ENCODE peak calls at places on chromosomes 12 and 14, in seven cellular contexts. N, P, U, E, X, H and K are unnamed samples.

GRCh38 chr12:6961278-6961694 is 9.2 kb downstream of the PHB2 start:
- DNase-seq in P (no peak), H (peak; percentile 78), U (peak; percentile 62), N (peak; percentile 83), X (peak; percentile 65), E (peak; percentile 69), K (no peak)

GRCh38 chr12:3200032-3200617 is 122.9 kb downstream of the TSPAN9 start:
- DNase-seq in H (no peak), P (no peak), X (no peak), N (no peak), U (no peak), E (peak; percentile 72), K (no peak)

GRCh38 chr12:19624401-19624930 is 185.2 kb downstream of the AEBP2 start:
- DNase-seq in H (no peak), N (no peak), P (no peak), E (no peak), X (no peak), U (no peak), K (no peak)

GRCh38 chr14:99275222-99275584 is 3.2 kb upstream of the BCL11B start:
- DNase-seq in X (no peak), U (no peak), N (no peak), P (no peak), E (no peak), H (no peak), K (no peak)

GRCh38 chr14:35083530-35084150 is 37.6 kb downstream of the FAM177A1 start:
- DNase-seq in N (no peak), E (no peak), U (no peak), H (no peak), X (no peak), P (no peak), K (no peak)

GRCh38 chr12:130083002-130083401 is 79.3 kb upstream of the FZD10 start:
- DNase-seq in X (no peak), E (no peak), U (no peak), P (no peak), N (peak; percentile 39), H (no peak), K (no peak)

GRCh38 chr12:2251485-2252179 is 198.8 kb downstream of the CACNA1C start:
- DNase-seq in P (no peak), U (no peak), X (no peak), H (no peak), N (no peak), E (no peak), K (no peak)

GRCh38 chr14:96409701-96410100 is 17.8 kb downstream of the AK7 start:
- DNase-seq in H (no peak), U (no peak), P (no peak), X (no peak), E (no peak), N (peak; percentile 6), K (no peak)

GRCh38 chr12:110105961-110106540 is 18.1 kb upstream of the IFT81 start:
- DNase-seq in P (no peak), E (no peak), N (no peak), H (no peak), X (no peak), U (no peak), K (no peak)

GRCh38 chr12:114981036-114981435 is 297.1 kb upstream of the TBX3 start:
- DNase-seq in E (no peak), U (no peak), P (no peak), H (no peak), N (no peak), X (no peak), K (no peak)

GRCh38 chr14:22524105-22524783 is 64.8 kb downstream of the DAD1 start:
- DNase-seq in H (no peak), U (no peak), E (no peak), X (no peak), N (no peak), P (no peak), K (no peak)

GRCh38 chr12:730550-730949 is 21.8 kb upstream of the WNK1 start:
- DNase-seq in U (no peak), X (no peak), E (no peak), N (no peak), H (no peak), P (no peak), K (no peak)

GRCh38 chr12:67415473-67415872 is 146.3 kb downstream of the CAND1 start:
- DNase-seq in X (no peak), N (peak; percentile 30), E (no peak), H (no peak), P (peak; percentile 51), U (no peak), K (peak; percentile 61)

GRCh38 chr12:6962285-6963015 is 8.0 kb downstream of the PHB2 start:
- DNase-seq in E (peak; percentile 31), P (no peak), X (no peak), H (no peak), N (no peak), U (peak; percentile 86), K (no peak)

GRCh38 chr12:58414398-58414871 is 473.1 kb downstream of the ATP23 start:
- DNase-seq in U (no peak), N (no peak), H (no peak), X (no peak), P (no peak), E (no peak), K (no peak)

GRCh38 chr12:100337727-100338126 is 19.1 kb upstream of the SLC17A8 start:
- DNase-seq in N (no peak), U (peak; percentile 43), X (no peak), P (no peak), H (no peak), E (no peak), K (no peak)

GRCh38 chr12:130162267-130162666 is at the start of gene FZD10:
- DNase-seq in E (peak; percentile 61), U (peak; percentile 9), H (no peak), N (no peak), P (no peak), X (no peak), K (peak; percentile 5)

GRCh38 chr12:130872179-130873096 is 572 bp downstream of the RAN start:
- DNase-seq in U (peak; percentile 24), P (peak; percentile 34), N (no peak), X (peak; percentile 54), E (no peak), H (peak; percentile 58), K (peak; percentile 26)